ENCODE peak calls at places on chromosome 11, in four cellular contexts. D is activated T-cell treated with anti-CD3 and anti-CD28 coated beads, Interleukin-2, amount 50 U/mL, for 1 hour; S is renal cortical epithelial cell; N is OCI-LY7. P is an unnamed sample.

GRCh38 chr11:57964660-57965059 is 59.0 kb upstream of the OR9Q1 start:
- DNase-seq in D (no peak), S (no peak), N (no peak), P (no peak)

GRCh38 chr11:15180212-15180814 is 65.6 kb downstream of the INSC start:
- DNase-seq in D (no peak), S (no peak), N (no peak), P (no peak)

GRCh38 chr11:111797145-111797581 is 31.0 kb upstream of the PPP2R1B start:
- DNase-seq in D (no peak), S (peak), N (peak), P (peak)

GRCh38 chr11:65977621-65978390 is 16.3 kb downstream of the SART1 start:
- DNase-seq in D (no peak), S (no peak), N (no peak), P (no peak)

GRCh38 chr11:662689-663274 is 25.7 kb downstream of the DRD4 start:
- DNase-seq in D (peak), S (peak), N (peak), P (no peak)

GRCh38 chr11:61707574-61707973 is 27.4 kb downstream of the DAGLA start:
- DNase-seq in D (no peak), S (no peak), N (no peak), P (no peak)

GRCh38 chr11:97754976-97755375 is 1265.8 kb upstream of the CNTN5 start:
- DNase-seq in D (no peak), S (no peak), N (no peak), P (no peak)

GRCh38 chr11:64677441-64678023 is 45.5 kb downstream of the NRXN2 start:
- DNase-seq in D (no peak), S (no peak), N (no peak), P (no peak)

GRCh38 chr11:65745049-65745448 is 24.5 kb upstream of the RNASEH2C start:
- DNase-seq in D (no peak), S (no peak), N (no peak), P (no peak)

GRCh38 chr11:116492600-116492999 is 280.2 kb downstream of the BUD13 start:
- DNase-seq in D (no peak), S (no peak), N (no peak), P (no peak)

GRCh38 chr11:127640822-127641485 is 640.4 kb upstream of the KIRREL3 start:
- DNase-seq in D (no peak), S (peak), N (no peak), P (no peak)

GRCh38 chr11:110091995-110092576 is 1.1 kb upstream of the ZC3H12C start:
- DNase-seq in D (no peak), S (peak), N (no peak), P (no peak)

GRCh38 chr11:85809881-85810280 is 1.1 kb downstream of the SYTL2 start:
- DNase-seq in D (peak), S (no peak), N (peak), P (no peak)

GRCh38 chr11:96817488-96817887 is 427.7 kb downstream of the JRKL start:
- DNase-seq in D (no peak), S (peak), N (no peak), P (no peak)